ENCODE peak calls at places on chromosomes 11 and 22, in seven cellular contexts. G is HCT116, E is AG10803, I is fibroblast of lung, U is astrocyte of the cerebellum, J is Caco-2, P is PC-3. Q is an unnamed sample.

GRCh38 chr22:31944700-31945477 is 554 bp downstream of the YWHAH start:
- DNase-seq in G (no peak), E (no peak), I (peak), U (no peak), J (peak), P (peak), Q (no peak)

GRCh38 chr11:20093775-20094174 is 66.5 kb downstream of the DBX1 start:
- DNase-seq in G (no peak), E (no peak), I (peak), U (peak), J (no peak), P (no peak), Q (peak)

GRCh38 chr11:118924591-118925585 is 838 bp downstream of the BCL9L start:
- DNase-seq in G (no peak), E (no peak), I (peak), U (no peak), J (peak), P (peak), Q (no peak)

GRCh38 chr22:47042116-47042825 is 279.8 kb downstream of the TBC1D22A start:
- DNase-seq in G (no peak), E (no peak), I (no peak), U (no peak), J (no peak), P (no peak), Q (no peak)

GRCh38 chr11:106827687-106828086 is 190.6 kb downstream of the GUCY1A2 start:
- DNase-seq in G (no peak), E (no peak), I (no peak), U (no peak), J (no peak), P (no peak), Q (no peak)

GRCh38 chr11:12474871-12475270 is 97.5 kb downstream of the PARVA start:
- DNase-seq in G (no peak), E (no peak), I (no peak), U (no peak), J (no peak), P (no peak), Q (no peak)

GRCh38 chr11:79439893-79440450 is 858 bp downstream of the TENM4 start:
- DNase-seq in G (no peak), E (no peak), I (no peak), U (no peak), J (no peak), P (no peak), Q (no peak)

GRCh38 chr11:8287297-8288070 is 23.8 kb upstream of the LMO1 start:
- DNase-seq in G (no peak), E (no peak), I (no peak), U (no peak), J (no peak), P (no peak), Q (no peak)

GRCh38 chr11:128904872-128905344 is 13.8 kb downstream of the KCNJ5 start:
- DNase-seq in G (no peak), E (peak), I (peak), U (no peak), J (peak), P (peak), Q (no peak)

GRCh38 chr11:22516136-22516535 is 109.5 kb downstream of the FANCF start:
- DNase-seq in G (no peak), E (no peak), I (no peak), U (no peak), J (no peak), P (no peak), Q (no peak)

GRCh38 chr22:26995222-26995621 is 337.8 kb downstream of the MIAT start:
- DNase-seq in G (no peak), E (no peak), I (no peak), U (no peak), J (no peak), P (no peak), Q (no peak)

GRCh38 chr11:125402436-125402835 is 93.6 kb downstream of the FEZ1 start:
- DNase-seq in G (no peak), E (peak), I (peak), U (no peak), J (no peak), P (peak), Q (peak)

GRCh38 chr11:47723041-47723440 is 7.9 kb upstream of the AGBL2 start:
- DNase-seq in G (no peak), E (no peak), I (no peak), U (no peak), J (no peak), P (no peak), Q (no peak)

GRCh38 chr11:86938900-86939880 is 16.0 kb downstream of the FZD4 start:
- DNase-seq in G (peak), E (peak), I (peak), U (peak), J (peak), P (peak), Q (no peak)

GRCh38 chr11:2196970-2197770 is 25.6 kb upstream of the TH start:
- DNase-seq in G (peak), E (peak), I (peak), U (no peak), J (peak), P (peak), Q (peak)

GRCh38 chr22:22576244-22576988 is 17.4 kb upstream of the PRAME start:
- DNase-seq in G (peak), E (peak), I (peak), U (peak), J (peak), P (peak), Q (peak)

GRCh38 chr11:88050247-88050646 is 125.0 kb downstream of the RAB38 start:
- DNase-seq in G (no peak), E (no peak), I (no peak), U (no peak), J (no peak), P (peak), Q (no peak)

GRCh38 chr11:15166204-15166603 is 51.5 kb downstream of the INSC start:
- DNase-seq in G (no peak), E (peak), I (no peak), U (no peak), J (no peak), P (no peak), Q (no peak)

GRCh38 chr11:15837901-15838489 is 518.4 kb downstream of the SOX6 start:
- DNase-seq in G (no peak), E (no peak), I (no peak), U (no peak), J (peak), P (no peak), Q (no peak)

GRCh38 chr11:19973136-19973635 is 187.1 kb downstream of the DBX1 start:
- DNase-seq in G (no peak), E (no peak), I (no peak), U (no peak), J (no peak), P (no peak), Q (no peak)

GRCh38 chr22:19673660-19674059 is 40.6 kb upstream of the SEPTIN5 start:
- DNase-seq in G (no peak), E (no peak), I (no peak), U (no peak), J (no peak), P (no peak), Q (no peak)

GRCh38 chr22:19669570-19669969 is 44.7 kb upstream of the SEPTIN5 start:
- DNase-seq in G (no peak), E (no peak), I (no peak), U (no peak), J (no peak), P (no peak), Q (no peak)

GRCh38 chr22:19674129-19674928 is 40.0 kb upstream of the SEPTIN5 start:
- DNase-seq in G (no peak), E (no peak), I (peak), U (no peak), J (no peak), P (no peak), Q (no peak)

GRCh38 chr22:19671316-19671715 is 43.0 kb upstream of the SEPTIN5 start:
- DNase-seq in G (no peak), E (no peak), I (no peak), U (no peak), J (no peak), P (no peak), Q (no peak)

DNA sequence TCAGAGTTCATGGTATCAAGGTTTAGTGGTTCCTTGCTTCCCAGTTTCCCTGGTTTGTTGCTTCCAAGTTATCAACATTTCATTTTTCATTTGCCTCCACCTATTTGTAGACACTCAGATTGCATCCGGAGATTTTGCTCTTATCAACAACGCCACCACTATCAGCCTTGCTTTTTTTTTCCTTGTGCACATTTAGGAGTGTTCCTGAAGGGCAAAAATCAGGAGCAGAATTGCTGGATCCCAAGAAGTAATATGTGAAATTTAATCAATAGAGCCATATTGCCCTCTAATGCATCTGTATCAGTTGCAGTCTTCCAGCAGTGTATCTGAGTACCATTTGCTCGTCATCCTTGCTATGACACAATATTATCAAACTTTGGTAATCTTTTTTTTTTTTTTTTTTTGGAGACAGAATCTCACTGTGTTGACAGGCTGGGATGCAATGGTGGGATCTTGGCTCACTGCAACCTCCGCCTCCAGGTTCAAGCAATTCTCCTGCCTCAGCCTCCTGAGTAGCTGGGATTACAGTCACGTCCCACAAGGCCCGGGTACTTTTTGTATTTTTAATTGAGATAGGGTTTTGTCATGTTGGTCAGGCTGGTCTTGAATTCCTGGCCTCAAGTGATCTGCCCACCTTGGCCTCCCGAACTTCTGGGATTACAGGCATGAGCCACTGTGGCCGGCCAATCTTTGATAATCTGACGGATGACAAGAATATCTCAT is 42.1 kb upstream of the SEPTIN5 start:
- DNase-seq in G (no peak), E (no peak), I (no peak), U (no peak), J (no peak), P (no peak), Q (no peak)
- H3K4me3 ChIP-seq in G (no peak), E (no peak), I (no peak), U (no peak), J (no peak), P (no peak), Q (no peak)

GRCh38 chr11:34793666-34794065 is 122.5 kb downstream of the APIP start:
- DNase-seq in G (no peak), E (no peak), I (peak), U (no peak), J (no peak), P (no peak), Q (no peak)

GRCh38 chr11:34792814-34793241 is 123.4 kb downstream of the APIP start:
- DNase-seq in G (no peak), E (peak), I (no peak), U (no peak), J (no peak), P (no peak), Q (no peak)

GRCh38 chr11:34790620-34791019 is 125.6 kb downstream of the APIP start:
- DNase-seq in G (no peak), E (no peak), I (no peak), U (no peak), J (no peak), P (peak), Q (no peak)

GRCh38 chr11:34791725-34792124 is 124.5 kb downstream of the APIP start:
- DNase-seq in G (no peak), E (no peak), I (no peak), U (no peak), J (no peak), P (no peak), Q (no peak)

DNA sequence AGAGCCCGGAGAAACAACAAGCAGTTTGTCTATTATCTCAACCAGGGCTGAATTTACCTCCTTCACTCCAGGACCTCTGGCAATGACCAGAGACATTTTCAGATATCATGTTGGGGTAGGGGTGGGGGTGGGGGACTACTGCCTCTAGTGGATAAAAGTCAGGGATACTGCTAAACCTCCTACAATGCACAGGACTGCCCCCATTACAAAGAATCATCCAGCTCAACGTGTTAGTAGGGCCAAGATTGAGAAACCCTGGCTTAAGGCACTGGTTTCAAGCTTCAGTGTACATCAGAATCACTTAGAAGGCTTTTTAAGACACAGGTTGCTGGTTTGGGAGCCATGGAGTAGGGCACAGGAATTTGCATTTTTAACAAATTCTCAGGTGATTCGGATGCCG is 124.0 kb downstream of the APIP start:
- DNase-seq in G (no peak), E (no peak), I (no peak), U (no peak), J (no peak), P (no peak), Q (no peak)
- TF ChIP-seq CTCF in G (peak), E (no peak), I (no peak), U (no peak), J (no peak), P (no peak), Q (peak)

DNA sequence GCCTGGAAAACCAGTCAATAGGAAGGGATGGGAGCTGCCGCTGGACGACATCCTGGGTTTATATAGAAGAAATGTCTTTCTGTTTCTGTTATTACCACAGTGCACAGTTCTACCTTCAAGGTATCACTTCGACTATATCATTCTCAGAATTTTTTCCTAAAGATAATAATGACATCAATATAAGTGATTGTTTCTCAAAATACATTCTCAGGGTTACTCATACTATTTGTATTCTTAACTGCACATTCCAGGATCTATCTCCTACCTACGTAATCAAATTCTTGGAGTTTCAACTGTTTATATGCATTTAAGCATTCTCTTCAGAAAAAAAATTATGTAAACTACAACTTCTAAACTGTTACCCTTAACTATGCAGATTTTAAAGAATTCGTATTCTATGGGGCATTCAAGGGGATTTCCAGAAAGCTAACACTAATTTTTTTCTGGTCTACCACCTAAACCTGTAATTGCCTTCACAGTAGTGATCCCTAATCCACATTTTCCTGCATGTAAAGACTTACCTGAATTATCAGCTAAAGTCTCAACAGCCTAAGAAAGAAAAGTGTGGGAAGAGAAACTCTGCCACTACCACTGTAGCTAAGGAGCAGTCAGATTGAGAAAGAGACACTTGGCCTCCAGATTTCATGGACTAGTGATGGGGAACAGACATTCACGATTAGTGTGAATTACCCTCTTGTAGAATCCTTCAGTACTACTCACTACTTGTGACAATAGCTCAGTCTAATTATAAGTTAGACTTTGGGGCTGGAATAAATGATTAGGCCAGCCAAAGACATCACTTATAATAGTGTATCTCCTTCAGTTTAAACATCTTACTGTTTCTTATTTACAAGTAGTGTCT is at the start of gene OR51B5:
- DNase-seq in G (no peak), E (no peak), I (no peak), U (no peak), J (no peak), P (no peak), Q (no peak)
- H3K4me3 ChIP-seq in G (no peak), E (no peak), I (no peak), U (no peak), J (no peak), P (no peak), Q (no peak)

GRCh38 chr11:66265531-66266377 is 2.7 kb upstream of the RAB1B start:
- DNase-seq in G (no peak), E (no peak), I (no peak), U (no peak), J (no peak), P (no peak), Q (no peak)

GRCh38 chr11:66263785-66264184 is 4.7 kb upstream of the RAB1B start:
- DNase-seq in G (no peak), E (no peak), I (no peak), U (no peak), J (no peak), P (no peak), Q (no peak)

GRCh38 chr11:66264383-66264782 is 4.1 kb upstream of the RAB1B start:
- DNase-seq in G (no peak), E (no peak), I (no peak), U (no peak), J (no peak), P (no peak), Q (no peak)

GRCh38 chr11:66266378-66267038 is 1.9 kb upstream of the RAB1B start:
- DNase-seq in G (no peak), E (no peak), I (no peak), U (no peak), J (no peak), P (no peak), Q (no peak)

GRCh38 chr11:66264893-66265292 is 3.5 kb upstream of the RAB1B start:
- DNase-seq in G (no peak), E (no peak), I (no peak), U (no peak), J (peak), P (peak), Q (no peak)
- TF ChIP-seq CTCF in G (peak), E (peak), I (no peak), U (peak), J (peak), P (peak), Q (peak)

GRCh38 chr22:37816543-37817180 is 6.5 kb upstream of the GALR3 start:
- DNase-seq in G (no peak), E (no peak), I (no peak), U (no peak), J (no peak), P (no peak), Q (no peak)

GRCh38 chr22:37820350-37820749 is 2.8 kb upstream of the GALR3 start:
- DNase-seq in G (no peak), E (no peak), I (no peak), U (no peak), J (no peak), P (no peak), Q (no peak)

GRCh38 chr22:37817705-37818311 is 5.4 kb upstream of the GALR3 start:
- DNase-seq in G (no peak), E (peak), I (peak), U (peak), J (peak), P (peak), Q (peak)

GRCh38 chr22:37818397-37819099 is 4.6 kb upstream of the GALR3 start:
- DNase-seq in G (no peak), E (no peak), I (peak), U (no peak), J (no peak), P (no peak), Q (peak)

GRCh38 chr22:37819100-37819433 is 4.1 kb upstream of the GALR3 start:
- DNase-seq in G (no peak), E (no peak), I (no peak), U (no peak), J (no peak), P (no peak), Q (no peak)
- H3K4me3 ChIP-seq in G (no peak), E (peak), I (peak), U (no peak), J (no peak), P (no peak), Q (peak)

GRCh38 chr22:30425616-30426394 is at the start of gene MTFP1:
- DNase-seq in G (no peak), E (peak), I (peak), U (no peak), J (peak), P (peak), Q (peak)
- TF ChIP-seq CTCF in G (no peak), E (no peak), I (no peak), U (peak), J (peak), P (no peak), Q (peak)

DNA sequence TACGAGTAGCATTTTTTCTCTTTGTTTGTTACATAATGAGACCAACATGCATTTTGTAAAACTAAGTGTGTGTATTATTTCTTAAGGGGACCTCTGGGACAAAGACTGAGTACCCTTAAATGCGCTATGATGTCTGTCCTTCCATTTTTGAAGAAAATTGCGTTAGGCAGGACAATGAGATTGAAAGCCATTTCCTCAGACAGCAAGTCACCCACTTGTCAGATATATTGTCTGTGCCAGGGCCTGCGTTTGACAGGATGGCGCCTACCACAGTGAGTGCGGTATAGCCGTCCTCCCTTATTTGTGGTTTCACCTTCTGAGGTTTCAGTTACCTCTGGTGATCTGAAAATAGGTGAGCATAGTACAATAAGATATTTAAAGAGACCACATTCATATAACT is 2.2 kb downstream of the AP2A2 start:
- DNase-seq in G (no peak), E (no peak), I (no peak), U (no peak), J (no peak), P (no peak), Q (no peak)
- H3K4me3 ChIP-seq in G (no peak), E (no peak), I (no peak), U (no peak), J (no peak), P (no peak), Q (no peak)

GRCh38 chr11:121572581-121573059 is 119.9 kb upstream of the SORL1-AS1 start:
- DNase-seq in G (no peak), E (no peak), I (no peak), U (no peak), J (no peak), P (no peak), Q (no peak)
- TF ChIP-seq CTCF in G (no peak), E (no peak), I (no peak), U (no peak), J (no peak), P (no peak), Q (no peak)

GRCh38 chr11:61555051-61555969 is 25.6 kb downstream of the SYT7 start:
- DNase-seq in G (no peak), E (no peak), I (no peak), U (no peak), J (no peak), P (peak), Q (no peak)
- H3K4me3 ChIP-seq in G (no peak), E (no peak), I (no peak), U (no peak), J (no peak), P (peak), Q (no peak)

Q was measured in brain microvascular endothelial cell.